ENCODE peak calls at places on chromosome 21, in ten cellular contexts. L is T follicular helper cell; X is stimulated activated CD8-positive, alpha-beta memory T cell treated with anti-CD3 and anti-CD28 coated beads, Interleukin-15, amount 100 ng/mL, for 24 hours; A is HT-29; M is myocyte; B is SK-N-SH; E is NT2/D1; F is NCI-H2029; P is endodermal cell; N is lower lobe of right lung. T is an unnamed sample.

GRCh38 chr21:31514598-31514997 is 144.9 kb upstream of the SOD1 start:
- DNase-seq in L (no peak), X (no peak), A (peak), M (no peak), B (peak), E (peak), F (no peak), P (peak), N (no peak), T (no peak)

GRCh38 chr21:33767236-33767635 is 124.9 kb downstream of the ITSN1 start:
- DNase-seq in L (no peak), X (no peak), A (no peak), M (no peak), B (no peak), E (no peak), F (no peak), P (no peak), N (no peak), T (no peak)

GRCh38 chr21:42208801-42209490 is 10.0 kb upstream of the ABCG1 start:
- DNase-seq in L (no peak), X (no peak), A (no peak), M (no peak), B (no peak), E (peak), F (no peak), P (peak), N (no peak), T (no peak)

GRCh38 chr21:46145159-46145839 is 10.1 kb downstream of the FTCD start:
- DNase-seq in L (no peak), X (no peak), A (no peak), M (no peak), B (no peak), E (no peak), F (no peak), P (no peak), N (no peak), T (no peak)

GRCh38 chr21:30434033-30434631 is 4.1 kb downstream of the KRTAP13-4 start:
- DNase-seq in L (no peak), X (no peak), A (peak), M (no peak), B (peak), E (peak), F (peak), P (peak), N (no peak), T (no peak)

GRCh38 chr21:42565206-42565810 is 51.7 kb downstream of the SLC37A1 start:
- DNase-seq in L (no peak), X (no peak), A (no peak), M (no peak), B (no peak), E (no peak), F (no peak), P (peak), N (peak), T (no peak)

GRCh38 chr21:36756527-36756926 is 57.6 kb downstream of the SIM2 start:
- DNase-seq in L (no peak), X (no peak), A (peak), M (no peak), B (no peak), E (no peak), F (peak), P (no peak), N (no peak), T (no peak)

GRCh38 chr21:14236180-14236579 is 20.2 kb downstream of the RBM11 start:
- DNase-seq in L (no peak), X (no peak), A (no peak), M (no peak), B (no peak), E (no peak), F (no peak), P (no peak), N (no peak), T (no peak)

GRCh38 chr21:39258207-39258606 is 55.2 kb downstream of the BRWD1 start:
- DNase-seq in L (no peak), X (no peak), A (no peak), M (no peak), B (no peak), E (no peak), F (peak), P (no peak), N (no peak), T (no peak)

GRCh38 chr21:25578070-25578961 is 29.0 kb downstream of the MRPL39 start:
- DNase-seq in L (no peak), X (no peak), A (no peak), M (no peak), B (no peak), E (no peak), F (no peak), P (no peak), N (no peak), T (no peak)

GRCh38 chr21:44572959-44573583 is 458 bp upstream of the KRTAP10-4 start:
- DNase-seq in L (no peak), X (no peak), A (no peak), M (no peak), B (no peak), E (no peak), F (no peak), P (no peak), N (peak), T (no peak)

GRCh38 chr21:26850116-26850643 is 5.0 kb upstream of the ADAMTS1 start:
- DNase-seq in L (no peak), X (no peak), A (peak), M (peak), B (peak), E (peak), F (peak), P (no peak), N (no peak), T (no peak)

GRCh38 chr21:26804895-26805609 is 40.2 kb downstream of the ADAMTS1 start:
- DNase-seq in L (no peak), X (no peak), A (no peak), M (no peak), B (no peak), E (no peak), F (no peak), P (no peak), N (no peak), T (no peak)

GRCh38 chr21:34189506-34189905 is 116.1 kb downstream of the MRPS6 start:
- DNase-seq in L (no peak), X (no peak), A (no peak), M (no peak), B (no peak), E (no peak), F (no peak), P (no peak), N (no peak), T (no peak)

GRCh38 chr21:45256021-45256911 is 31.4 kb downstream of the POFUT2 start:
- DNase-seq in L (no peak), X (no peak), A (no peak), M (no peak), B (peak), E (no peak), F (no peak), P (peak), N (no peak), T (no peak)

GRCh38 chr21:34592120-34592561 is 22.8 kb downstream of the RCAN1 start:
- DNase-seq in L (no peak), X (no peak), A (no peak), M (peak), B (no peak), E (no peak), F (no peak), P (peak), N (no peak), T (no peak)

GRCh38 chr21:33403128-33403785 is at the start of gene IFNGR2:
- DNase-seq in L (no peak), X (no peak), A (no peak), M (no peak), B (peak), E (no peak), F (no peak), P (peak), N (peak), T (peak)

GRCh38 chr21:33660406-33660805 is 18.1 kb downstream of the ITSN1 start:
- DNase-seq in L (no peak), X (no peak), A (no peak), M (no peak), B (no peak), E (no peak), F (no peak), P (no peak), N (no peak), T (no peak)

GRCh38 chr21:43832158-43832550 is 32.9 kb upstream of the AGPAT3 start:
- DNase-seq in L (no peak), X (no peak), A (no peak), M (no peak), B (peak), E (no peak), F (no peak), P (no peak), N (no peak), T (no peak)

GRCh38 chr21:45001134-45002095 is 61.6 kb downstream of the SLX9 start:
- DNase-seq in L (no peak), X (no peak), A (peak), M (peak), B (no peak), E (no peak), F (no peak), P (no peak), N (peak), T (no peak)

GRCh38 chr21:29257701-29258100 is 41.0 kb upstream of the BACH1 start:
- DNase-seq in L (no peak), X (no peak), A (no peak), M (no peak), B (no peak), E (no peak), F (no peak), P (no peak), N (no peak), T (no peak)

T was measured in D721Med.